ENCODE peak calls at places on chromosomes 5 and 9, in five cellular contexts. One of them, this sample, is unnamed.

GRCh38 chr9:29214162-29214520 is 1640.9 kb upstream of the C9orf72 start:
- DNase-seq in endothelial cell of umbilical vein: no peak
- DNase-seq in H1: peak; percentile 75
- DNase-seq in K562: no peak
- DNase-seq in A549: peak; percentile 66
- DNase-seq in this sample: peak; percentile 72

GRCh38 chr9:2260401-2261306 is 245.5 kb downstream of the SMARCA2 start:
- DNase-seq in endothelial cell of umbilical vein: peak; percentile 10
- DNase-seq in H1: no peak
- DNase-seq in A549: peak; percentile 24
- DNase-seq in K562: no peak
- DNase-seq in this sample: no peak

GRCh38 chr5:38944282-38944681 is 98.5 kb downstream of the OSMR start:
- DNase-seq in endothelial cell of umbilical vein: no peak
- DNase-seq in H1: no peak
- DNase-seq in K562: no peak
- DNase-seq in A549: no peak
- DNase-seq in this sample: no peak

GRCh38 chr9:127004946-127005769 is 90.6 kb downstream of the RALGPS1 start:
- DNase-seq in A549: no peak
- DNase-seq in endothelial cell of umbilical vein: no peak
- DNase-seq in H1: no peak
- DNase-seq in K562: no peak
- DNase-seq in this sample: no peak

GRCh38 chr5:142542906-142543305 is 143.0 kb downstream of the FGF1 start:
- DNase-seq in A549: no peak
- DNase-seq in K562: no peak
- DNase-seq in endothelial cell of umbilical vein: peak; percentile 61
- DNase-seq in H1: no peak
- DNase-seq in this sample: no peak

GRCh38 chr5:139842321-139842720 is 46.7 kb downstream of the PSD2 start:
- DNase-seq in H1: no peak
- DNase-seq in A549: no peak
- DNase-seq in K562: no peak
- DNase-seq in endothelial cell of umbilical vein: no peak
- DNase-seq in this sample: no peak

GRCh38 chr9:125650271-125650737 is 56.7 kb downstream of the MAPKAP1 start:
- DNase-seq in K562: no peak
- DNase-seq in H1: no peak
- DNase-seq in endothelial cell of umbilical vein: peak; percentile 36
- DNase-seq in A549: no peak
- DNase-seq in this sample: no peak

GRCh38 chr9:15512889-15513288 is 2.1 kb upstream of the PSIP1 start:
- DNase-seq in endothelial cell of umbilical vein: no peak
- DNase-seq in K562: no peak
- DNase-seq in A549: no peak
- DNase-seq in H1: no peak
- DNase-seq in this sample: no peak

GRCh38 chr5:56259002-56259511 is 25.9 kb upstream of the ANKRD55 start:
- DNase-seq in A549: peak; percentile 37
- DNase-seq in H1: no peak
- DNase-seq in K562: no peak
- DNase-seq in endothelial cell of umbilical vein: peak; percentile 69
- DNase-seq in this sample: no peak

GRCh38 chr9:5392285-5392684 is 45.4 kb downstream of the PLGRKT start:
- DNase-seq in endothelial cell of umbilical vein: no peak
- DNase-seq in A549: no peak
- DNase-seq in K562: no peak
- DNase-seq in H1: no peak
- DNase-seq in this sample: no peak

GRCh38 chr9:31873717-31874116 is 510.7 kb upstream of the ACO1 start:
- DNase-seq in A549: no peak
- DNase-seq in endothelial cell of umbilical vein: no peak
- DNase-seq in K562: no peak
- DNase-seq in H1: no peak
- DNase-seq in this sample: no peak

GRCh38 chr5:68652507-68652906 is 437.0 kb downstream of the PIK3R1 start:
- DNase-seq in K562: no peak
- DNase-seq in endothelial cell of umbilical vein: no peak
- DNase-seq in H1: no peak
- DNase-seq in A549: peak; percentile 24
- DNase-seq in this sample: no peak

GRCh38 chr5:19369048-19369447 is 619.0 kb downstream of the CDH18 start:
- DNase-seq in K562: no peak
- DNase-seq in endothelial cell of umbilical vein: no peak
- DNase-seq in A549: no peak
- DNase-seq in H1: no peak
- DNase-seq in this sample: no peak

GRCh38 chr9:76219555-76220151 is 174.6 kb downstream of the RFK start:
- DNase-seq in H1: no peak
- DNase-seq in A549: peak; percentile 16
- DNase-seq in endothelial cell of umbilical vein: no peak
- DNase-seq in K562: no peak
- DNase-seq in this sample: no peak

GRCh38 chr5:172133359-172134029 is 54.5 kb downstream of the STK10 start:
- DNase-seq in A549: no peak
- DNase-seq in K562: no peak
- DNase-seq in endothelial cell of umbilical vein: no peak
- DNase-seq in H1: no peak
- DNase-seq in this sample: no peak

GRCh38 chr9:96449522-96449843 is 486 bp upstream of the HABP4 start:
- DNase-seq in K562: no peak
- DNase-seq in endothelial cell of umbilical vein: no peak
- DNase-seq in H1: no peak
- DNase-seq in A549: no peak
- DNase-seq in this sample: peak; percentile 27
- TF ChIP-seq JUN in K562: no peak
- TF ChIP-seq JUN in endothelial cell of umbilical vein: no peak
- TF ChIP-seq JUN in H1: no peak
- TF ChIP-seq JUN in A549: no peak
- TF ChIP-seq JUN in this sample: no peak

DNA sequence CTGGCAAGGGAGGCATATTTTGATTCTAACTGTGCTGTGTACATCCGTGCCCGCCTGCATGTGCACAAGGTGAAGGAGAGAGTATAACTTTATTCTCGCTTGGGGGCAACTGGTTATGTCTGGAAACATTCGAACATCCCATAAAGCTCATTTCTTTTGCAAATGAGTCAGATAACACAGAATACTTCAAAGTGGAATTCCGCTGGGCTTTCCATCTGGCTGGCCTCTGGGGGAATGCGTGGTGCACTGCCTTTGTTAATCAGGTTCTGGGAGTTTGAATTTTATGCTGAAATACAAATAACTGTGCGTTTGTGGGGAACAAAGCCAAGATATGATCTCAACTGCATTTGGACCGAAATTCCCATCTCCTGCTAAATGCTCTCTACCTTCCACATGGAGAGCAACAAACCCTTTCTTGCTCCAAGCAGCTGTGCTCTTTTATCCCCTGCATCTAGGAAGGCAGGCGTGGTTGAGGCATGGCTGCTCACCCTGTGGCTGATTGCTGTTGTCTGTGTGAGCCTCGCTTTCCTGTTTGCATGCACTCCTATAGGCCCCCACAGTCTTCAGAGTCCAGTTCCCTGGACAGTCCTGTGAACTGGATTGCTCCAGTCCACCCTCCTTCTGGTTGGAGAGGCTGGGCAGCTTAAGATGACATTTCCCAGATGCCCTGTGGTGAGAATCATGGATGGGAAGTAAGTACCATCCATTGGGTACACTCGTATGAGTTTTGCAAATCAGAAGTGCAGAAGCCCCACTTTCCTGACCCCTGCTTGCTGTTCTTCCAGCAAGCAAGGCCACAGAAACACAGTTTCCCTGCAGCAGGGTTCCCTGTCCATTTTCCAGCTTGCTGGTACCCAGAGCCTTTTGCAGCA is 82.9 kb upstream of the ALDH1B1 start:
- DNase-seq in K562: no peak
- DNase-seq in A549: no peak
- DNase-seq in endothelial cell of umbilical vein: no peak
- DNase-seq in H1: peak; percentile 26
- DNase-seq in this sample: no peak
- TF ChIP-seq JUN in K562: no peak
- TF ChIP-seq JUN in A549: no peak
- TF ChIP-seq JUN in endothelial cell of umbilical vein: no peak
- TF ChIP-seq JUN in H1: no peak
- TF ChIP-seq JUN in this sample: no peak

DNA sequence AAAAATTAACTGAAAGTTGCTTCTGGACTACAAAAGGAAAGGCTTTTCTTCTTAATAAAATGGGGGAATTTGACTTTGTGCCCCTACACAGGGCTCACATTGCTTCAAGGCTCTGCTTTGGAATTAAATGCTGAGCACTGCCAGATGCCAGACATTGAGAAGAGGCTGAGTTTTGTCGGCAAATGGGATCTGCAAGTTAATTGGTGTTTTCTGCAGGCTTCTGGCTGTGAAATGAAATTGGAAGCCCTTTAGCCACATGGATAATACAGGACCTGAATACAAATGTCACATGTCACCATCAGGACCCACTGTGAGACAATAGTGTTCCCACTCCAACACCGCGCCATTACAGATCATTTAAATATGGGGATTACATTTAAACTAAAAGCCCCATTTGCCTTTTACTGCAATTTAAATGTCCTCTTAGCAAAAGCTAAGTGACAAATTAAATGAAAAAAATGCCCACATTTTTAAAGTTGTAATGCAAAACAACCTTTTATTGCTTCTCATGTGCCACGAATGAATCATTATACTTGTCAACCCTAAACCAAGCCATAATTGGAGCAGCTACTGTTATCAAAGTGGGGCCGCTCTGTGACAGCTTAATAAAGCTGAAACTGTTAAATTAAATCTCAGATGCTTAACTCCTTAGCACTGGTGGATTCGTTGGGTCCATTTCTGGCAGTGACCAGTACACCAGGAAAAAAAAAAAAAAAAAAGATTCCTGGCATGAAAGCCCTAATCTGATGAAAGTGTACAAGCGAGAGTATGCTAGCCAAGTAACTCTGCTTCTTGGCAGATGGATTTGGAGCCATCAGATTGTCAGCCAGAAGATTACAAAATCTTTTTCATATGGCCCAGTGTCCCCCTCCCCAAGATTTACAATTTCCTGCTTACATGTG is 164.6 kb downstream of the ZSWIM6 start:
- DNase-seq in K562: no peak
- DNase-seq in endothelial cell of umbilical vein: no peak
- DNase-seq in H1: no peak
- DNase-seq in A549: no peak
- DNase-seq in this sample: no peak
- TF ChIP-seq JUN in K562: no peak
- TF ChIP-seq JUN in endothelial cell of umbilical vein: no peak
- TF ChIP-seq JUN in H1: no peak
- TF ChIP-seq JUN in A549: no peak
- TF ChIP-seq JUN in this sample: no peak

GRCh38 chr5:92525131-92525530 is 1055.9 kb downstream of the NR2F1-AS1 start:
- DNase-seq in A549: no peak
- DNase-seq in K562: no peak
- DNase-seq in endothelial cell of umbilical vein: no peak
- DNase-seq in H1: no peak
- DNase-seq in this sample: no peak

GRCh38 chr5:92527311-92528078 is 1053.5 kb downstream of the NR2F1-AS1 start:
- DNase-seq in H1: no peak
- DNase-seq in A549: no peak
- DNase-seq in endothelial cell of umbilical vein: no peak
- DNase-seq in K562: no peak
- DNase-seq in this sample: no peak
- TF ChIP-seq JUN in H1: no peak
- TF ChIP-seq JUN in A549: no peak
- TF ChIP-seq JUN in endothelial cell of umbilical vein: no peak
- TF ChIP-seq JUN in K562: no peak
- TF ChIP-seq JUN in this sample: no peak

DNA sequence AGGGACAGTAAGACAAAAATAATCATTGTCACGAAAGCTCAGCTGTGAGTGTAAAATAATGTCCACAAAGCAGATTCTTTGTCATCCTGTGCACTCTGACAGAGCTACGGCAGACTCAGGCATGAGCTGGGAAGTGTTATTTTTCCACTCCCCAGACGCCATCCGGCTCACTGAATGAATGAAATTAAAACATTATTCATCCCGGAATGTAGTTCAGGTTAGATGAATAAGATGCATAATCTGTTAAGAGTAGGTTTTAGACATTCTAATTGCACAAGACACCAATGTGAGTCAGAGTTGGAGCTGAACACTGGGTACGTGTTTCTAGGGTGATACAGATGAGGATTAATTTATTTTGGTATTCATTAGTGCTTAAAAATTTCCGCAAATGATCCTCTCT is 65.4 kb upstream of the FRRS1L start:
- DNase-seq in A549: no peak
- DNase-seq in endothelial cell of umbilical vein: no peak
- DNase-seq in H1: no peak
- DNase-seq in K562: no peak
- DNase-seq in this sample: no peak
- TF ChIP-seq JUN in A549: no peak
- TF ChIP-seq JUN in endothelial cell of umbilical vein: no peak
- TF ChIP-seq JUN in H1: no peak
- TF ChIP-seq JUN in K562: no peak
- TF ChIP-seq JUN in this sample: no peak